ENCODE peak calls at places on chromosomes 16 and 17, in four cellular contexts. O is sigmoid colon, S is suprapubic skin, L is esophagus muscularis mucosa. E is an unnamed sample.

GRCh38 chr17:50501054-50501453 is 7.2 kb upstream of the MYCBPAP start:
- DNase-seq in O (no peak), S (no peak), L (no peak), E (peak; percentile 33)

GRCh38 chr16:76241735-76242134 is 35.5 kb upstream of the CNTNAP4 start:
- DNase-seq in O (no peak), S (no peak), L (no peak), E (no peak)

GRCh38 chr16:62383941-62384340 is 347.7 kb upstream of the CDH8 start:
- DNase-seq in O (no peak), S (no peak), L (no peak), E (no peak)

GRCh38 chr17:13086142-13086769 is 68.4 kb upstream of the ELAC2 start:
- DNase-seq in O (no peak), S (no peak), L (no peak), E (no peak)

GRCh38 chr17:52470553-52470952 is 312.0 kb upstream of the CA10 start:
- DNase-seq in O (no peak), S (no peak), L (no peak), E (no peak)

GRCh38 chr16:57132470-57132869 is 40.1 kb downstream of the CPNE2 start:
- DNase-seq in O (no peak), S (no peak), L (no peak), E (peak; percentile 90)

GRCh38 chr16:87043273-87044030 is 273.7 kb downstream of the C16orf95 start:
- DNase-seq in O (peak; percentile 79), S (no peak), L (no peak), E (no peak)

GRCh38 chr16:78480588-78480987 is 381.1 kb downstream of the WWOX start:
- DNase-seq in O (no peak), S (no peak), L (no peak), E (no peak)

GRCh38 chr16:4225075-4225474 is 16.8 kb downstream of the SRL start:
- DNase-seq in O (no peak), S (no peak), L (no peak), E (no peak)

GRCh38 chr17:28613916-28614315 is at the start of gene RSKR:
- DNase-seq in O (no peak), S (no peak), L (no peak), E (no peak)

GRCh38 chr17:37710344-37710886 is 34.4 kb downstream of the HNF1B start:
- DNase-seq in O (no peak), S (no peak), L (no peak), E (peak; percentile 94)

GRCh38 chr16:35525979-35526590 is 2066.7 kb downstream of the TP53TG3F start:
- DNase-seq in O (no peak), S (no peak), L (no peak), E (no peak)

GRCh38 chr17:71180801-71181385 is 939.9 kb upstream of the SOX9 start:
- DNase-seq in O (peak; percentile 82), S (no peak), L (no peak), E (peak; percentile 75)

GRCh38 chr17:9576521-9577401 is at the start of gene CFAP52:
- DNase-seq in O (peak; percentile 83), S (peak; percentile 72), L (peak; percentile 92), E (peak; percentile 80)

GRCh38 chr16:11677451-11677951 is 9.2 kb downstream of the SNN start:
- DNase-seq in O (peak; percentile 54), S (no peak), L (no peak), E (no peak)

GRCh38 chr17:36890398-36891190 is 46.7 kb upstream of the LHX1 start:
- DNase-seq in O (no peak), S (no peak), L (no peak), E (no peak)

GRCh38 chr17:859461-860195 is 77.5 kb downstream of the MRM3 start:
- DNase-seq in O (peak; percentile 83), S (no peak), L (no peak), E (no peak)

GRCh38 chr17:41354538-41354937 is 3.9 kb upstream of the KRT33A start:
- DNase-seq in O (no peak), S (no peak), L (no peak), E (no peak)

GRCh38 chr17:50199211-50199633 is 2.2 kb downstream of the COL1A1 start:
- DNase-seq in O (peak; percentile 76), S (no peak), L (no peak), E (no peak)

GRCh38 chr16:82935781-82936180 is 309.0 kb downstream of the CDH13 start:
- DNase-seq in O (no peak), S (no peak), L (no peak), E (no peak)

GRCh38 chr16:89171216-89172170 is at the start of gene CDH15:
- DNase-seq in O (peak; percentile 88), S (peak; percentile 93), L (peak; percentile 97), E (peak; percentile 97)

GRCh38 chr16:2857451-2858244 is at the start of gene PRSS22:
- DNase-seq in O (no peak), S (no peak), L (no peak), E (peak; percentile 75)

GRCh38 chr17:46887717-46888116 is 35.2 kb upstream of the GOSR2 start:
- DNase-seq in O (no peak), S (no peak), L (no peak), E (no peak)

GRCh38 chr16:49838361-49838638 is 17.6 kb downstream of the ZNF423 start:
- DNase-seq in O (no peak), S (no peak), L (no peak), E (no peak)
- H3K4me1 ChIP-seq in O (peaks cover 42% of the 10 kb centered on the region), S (peaks cover 46% of the 10 kb centered on the region), L (peaks cover 73% of the 10 kb centered on the region), E (peaks cover 29% of the 10 kb centered on the region)

GRCh38 chr16:28195859-28196258 is 15.9 kb downstream of the XPO6 start:
- DNase-seq in O (no peak), S (no peak), L (no peak), E (no peak)

GRCh38 chr16:28193530-28194423 is 18.0 kb downstream of the XPO6 start:
- DNase-seq in O (no peak), S (no peak), L (no peak), E (no peak)

GRCh38 chr16:28200661-28201060 is 11.1 kb downstream of the XPO6 start:
- DNase-seq in O (no peak), S (no peak), L (no peak), E (no peak)

GRCh38 chr16:28192811-28193529 is 18.8 kb downstream of the XPO6 start:
- DNase-seq in O (no peak), S (no peak), L (no peak), E (peak; percentile 65)

DNA sequence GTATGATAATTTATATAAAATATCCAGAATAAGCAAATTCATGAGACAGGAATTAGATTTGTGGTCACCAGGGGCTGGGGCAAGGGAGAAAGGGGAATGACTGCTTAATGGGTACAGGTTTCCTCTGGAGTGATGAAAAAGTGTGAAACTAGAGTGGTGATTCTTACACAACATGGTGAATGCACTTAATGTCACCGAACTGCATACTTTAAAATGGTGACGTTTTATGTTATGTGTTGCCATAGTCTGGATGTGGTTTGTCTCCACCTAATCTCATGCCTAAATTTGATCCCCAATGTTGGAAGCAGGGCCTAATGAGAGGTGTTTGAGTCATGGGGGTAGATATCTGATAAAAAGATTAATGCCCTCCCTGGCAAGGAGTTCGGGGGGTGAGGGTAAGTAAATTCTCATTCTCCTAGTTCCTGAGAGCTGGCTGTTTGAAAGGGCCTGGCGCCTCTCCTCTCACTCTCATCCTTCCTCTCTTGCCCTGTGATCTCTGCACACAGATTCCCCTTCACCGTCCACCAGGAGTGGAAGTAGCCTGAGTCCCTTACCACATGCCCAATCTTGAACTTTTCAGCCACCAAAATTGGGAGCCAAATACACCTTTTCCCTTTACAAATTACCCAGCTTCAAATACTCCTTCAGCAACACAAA is 15.3 kb downstream of the XPO6 start:
- DNase-seq in O (no peak), S (no peak), L (no peak), E (no peak)
- TF ChIP-seq POLR2AphosphoS5 in O (no peak), S (no peak), L (no peak), E (no peak)

DNA sequence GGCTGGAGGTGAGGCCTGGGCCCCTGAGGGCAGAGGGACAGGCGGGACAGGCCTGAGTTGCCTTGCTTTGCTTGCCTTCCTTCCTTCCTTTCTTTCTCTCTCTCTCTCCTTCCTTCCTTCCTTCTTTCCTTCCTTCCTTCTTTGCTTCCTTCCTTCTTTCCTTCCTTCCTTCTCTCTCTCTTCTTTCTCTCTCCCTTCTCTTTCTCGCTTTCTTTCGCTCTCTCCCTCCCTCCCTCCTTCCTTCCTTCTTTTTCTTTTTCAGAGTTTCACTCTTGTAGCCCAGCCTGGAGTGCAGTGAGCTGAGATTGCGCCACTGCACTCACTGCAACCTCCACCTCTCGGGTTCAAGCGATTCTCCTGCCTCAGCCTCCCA is 17.9 kb downstream of the FOXJ1 start:
- DNase-seq in O (no peak), S (no peak), L (no peak), E (no peak)
- H3K36me3 ChIP-seq in O (no peaks in the 10 kb centered on the region), S (no peaks in the 10 kb centered on the region), L (no peaks in the 10 kb centered on the region), E (no peaks in the 10 kb centered on the region)

GRCh38 chr17:77420476-77420803 is 279.7 kb downstream of the SEC14L1 start:
- DNase-seq in O (no peak), S (no peak), L (no peak), E (no peak)

GRCh38 chr17:77419547-77420475 is 279.0 kb downstream of the SEC14L1 start:
- DNase-seq in O (peak; percentile 89), S (no peak), L (no peak), E (no peak)

GRCh38 chr17:77417575-77417974 is 276.8 kb downstream of the SEC14L1 start:
- DNase-seq in O (no peak), S (no peak), L (no peak), E (no peak)

GRCh38 chr17:77419095-77419494 is 278.3 kb downstream of the SEC14L1 start:
- DNase-seq in O (no peak), S (no peak), L (no peak), E (no peak)

GRCh38 chr17:77418609-77419008 is 277.8 kb downstream of the SEC14L1 start:
- DNase-seq in O (no peak), S (no peak), L (no peak), E (no peak)
- H3K4me1 ChIP-seq in O (peaks cover 83% of the 10 kb centered on the region), S (peaks cover 73% of the 10 kb centered on the region), L (peaks cover 98% of the 10 kb centered on the region), E (peaks cover 36% of the 10 kb centered on the region)

E was measured in transverse colon.